ENCODE peak calls at places on chromosomes 5 and 9, in six cellular contexts. J is heart right ventricle, Z is RWPE1, R is neural crest cell, O is stomach, M is fibroblast of lung. S is an unnamed sample.

GRCh38 chr5:179268399-179268952 is 76.8 kb downstream of the ADAMTS2 start:
- DNase-seq in J (no peak), R (no peak), Z (no peak), M (no peak), O (peak; percentile 23), S (no peak)

GRCh38 chr5:27377626-27378025 is 339.2 kb upstream of the CDH9 start:
- DNase-seq in J (no peak), O (no peak), Z (no peak), R (no peak), M (no peak), S (no peak)

GRCh38 chr9:19998823-19999455 is 210.1 kb upstream of the SLC24A2 start:
- DNase-seq in M (no peak), Z (peak; percentile 21), R (no peak), O (no peak), J (no peak), S (no peak)

GRCh38 chr5:8905021-8905420 is 640.9 kb downstream of the SEMA5A start:
- DNase-seq in J (peak; percentile 9), R (no peak), O (no peak), Z (peak; percentile 52), M (peak; percentile 88), S (peak; percentile 53)

GRCh38 chr9:114580609-114581193 is 6.9 kb upstream of the ATP6V1G1 start:
- DNase-seq in M (no peak), O (no peak), R (no peak), Z (no peak), J (no peak), S (no peak)

GRCh38 chr5:83294246-83294645 is 177.3 kb upstream of the VCAN start:
- DNase-seq in Z (no peak), J (no peak), R (no peak), M (no peak), O (no peak), S (no peak)

GRCh38 chr9:20321683-20322082 is 300.6 kb downstream of the MLLT3 start:
- DNase-seq in Z (no peak), J (no peak), O (no peak), M (no peak), R (no peak), S (no peak)

GRCh38 chr5:133251296-133252132 is 199.7 kb downstream of the HSPA4 start:
- DNase-seq in Z (no peak), M (no peak), R (no peak), O (peak; percentile 81), J (no peak), S (no peak)

GRCh38 chr5:89703799-89704198 is 705.8 kb downstream of the CETN3 start:
- DNase-seq in J (no peak), Z (no peak), O (no peak), M (no peak), R (no peak), S (no peak)

GRCh38 chr5:177003649-177004048 is 2.9 kb downstream of the UIMC1 start:
- DNase-seq in J (no peak), Z (no peak), R (no peak), O (no peak), M (no peak), S (no peak)

GRCh38 chr5:79621056-79621455 is 8.8 kb downstream of the TENT2 start:
- DNase-seq in R (no peak), Z (peak; percentile 68), O (no peak), J (no peak), M (peak; percentile 47), S (no peak)

GRCh38 chr9:22073349-22073748 is 64.2 kb upstream of the CDKN2B start:
- DNase-seq in R (no peak), O (no peak), J (no peak), M (no peak), Z (no peak), S (no peak)

GRCh38 chr5:114243281-114243982 is 118.4 kb upstream of the KCNN2 start:
- DNase-seq in R (no peak), J (no peak), Z (no peak), M (peak; percentile 84), O (no peak), S (no peak)

GRCh38 chr9:105309531-105309931 is 65.1 kb downstream of the SLC44A1 start:
- DNase-seq in O (no peak), R (no peak), M (no peak), J (no peak), Z (no peak), S (no peak)

GRCh38 chr5:135045488-135045887 is 11.5 kb upstream of the PITX1 start:
- DNase-seq in O (no peak), R (no peak), Z (no peak), J (no peak), M (no peak), S (no peak)

GRCh38 chr9:98908897-98909634 is 34.6 kb upstream of the COL15A1 start:
- DNase-seq in R (no peak), J (no peak), M (peak; percentile 93), O (no peak), Z (no peak), S (no peak)

GRCh38 chr5:1540166-1540565 is 16.4 kb upstream of the LPCAT1 start:
- DNase-seq in M (no peak), J (no peak), O (no peak), Z (no peak), R (no peak), S (no peak)

GRCh38 chr9:27408523-27408922 is 111.6 kb upstream of the EQTN start:
- DNase-seq in R (no peak), J (no peak), Z (no peak), O (no peak), M (no peak), S (no peak)

GRCh38 chr9:114779352-114779845 is 26.4 kb downstream of the TNFSF15 start:
- DNase-seq in J (peak; percentile 27), R (no peak), O (peak; percentile 97), Z (peak; percentile 81), M (no peak), S (no peak)

GRCh38 chr5:78566747-78567449 is 81.7 kb downstream of the LHFPL2 start:
- DNase-seq in Z (peak; percentile 32), O (no peak), M (peak; percentile 28), J (no peak), R (no peak), S (no peak)

GRCh38 chr5:149038336-149039075 is 24.4 kb downstream of the SH3TC2 start:
- DNase-seq in R (no peak), M (no peak), J (no peak), Z (no peak), O (no peak), S (no peak)

GRCh38 chr5:167166696-167167095 is 1124.7 kb upstream of the WWC1 start:
- DNase-seq in M (no peak), J (no peak), Z (no peak), O (no peak), R (no peak), S (no peak)

GRCh38 chr5:154534457-154535050 is 56.5 kb upstream of the HAND1 start:
- DNase-seq in Z (no peak), O (no peak), R (no peak), M (no peak), J (no peak), S (no peak)
- TF ChIP-seq CTCF in Z (no peak), O (no peak), R (no peak), M (no peak), J (no peak), S (no peak)

DNA sequence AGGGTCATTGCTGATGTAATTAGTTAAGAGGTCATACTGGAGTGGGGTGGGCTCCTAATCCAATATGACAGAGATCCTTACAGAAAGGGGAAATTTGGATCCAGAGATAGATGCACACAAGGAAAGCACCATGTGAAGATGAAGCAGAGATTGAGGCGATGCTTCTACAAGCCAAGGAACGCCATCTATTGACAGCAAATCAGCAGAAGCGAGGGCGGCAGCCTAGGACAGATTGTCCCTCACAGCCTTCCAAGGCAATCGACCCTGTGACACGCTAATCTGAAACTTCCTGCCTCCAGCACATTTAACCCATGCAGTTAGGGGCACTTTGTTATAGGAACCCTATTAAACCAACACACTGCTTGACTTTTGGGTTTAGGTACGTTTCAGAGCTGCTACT is 285.1 kb upstream of the DAP start:
- DNase-seq in M (peak; percentile 18), J (no peak), R (no peak), O (no peak), Z (no peak), S (no peak)
- TF ChIP-seq CTCF in M (peak; percentile 31), J (no peak), R (no peak), O (no peak), Z (no peak), S (no peak)

DNA sequence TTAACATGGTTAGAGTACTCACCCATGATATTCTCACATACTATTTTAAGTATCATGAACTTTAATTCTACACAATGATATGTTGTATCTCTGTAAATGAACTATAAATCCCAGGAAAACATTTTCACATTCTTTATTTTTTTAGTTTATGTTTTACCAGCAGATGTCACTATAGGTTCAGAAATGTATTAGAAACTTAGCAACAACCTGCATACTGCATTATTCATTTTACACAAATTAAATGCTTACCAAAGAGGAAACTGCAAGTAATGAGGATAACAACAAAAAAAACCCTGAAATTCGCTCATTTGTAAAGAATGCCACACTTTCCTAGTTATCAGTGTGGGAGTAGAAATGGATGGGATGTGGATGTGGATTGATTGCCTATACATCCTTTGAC is 217.5 kb upstream of the OTULINL start:
- DNase-seq in Z (no peak), R (no peak), O (no peak), M (peak; percentile 33), J (no peak), S (no peak)
- TF ChIP-seq CTCF in Z (no peak), R (no peak), O (no peak), M (no peak), J (peak; percentile 20), S (no peak)

DNA sequence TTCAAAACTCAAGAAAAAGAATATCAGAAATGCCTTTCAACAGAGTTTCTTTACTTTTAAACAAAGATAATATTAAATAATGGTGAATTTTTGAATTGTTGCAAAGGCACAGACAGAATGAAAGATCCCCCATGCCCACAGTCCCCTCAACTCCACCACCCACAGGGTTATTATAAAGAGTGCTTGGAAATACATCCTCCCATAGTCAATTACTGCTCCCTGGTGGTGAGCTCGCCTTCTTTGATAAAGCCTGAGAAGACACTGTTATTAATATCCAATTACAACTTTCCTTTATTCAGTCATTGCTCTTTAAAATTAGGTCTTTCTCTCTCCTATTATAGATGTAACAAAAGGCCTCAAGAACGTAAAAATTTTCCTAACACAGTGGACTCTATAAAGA is 490.2 kb upstream of the RORB start:
- DNase-seq in R (no peak), Z (peak; percentile 7), M (no peak), J (no peak), O (no peak), S (no peak)
- TF ChIP-seq CTCF in R (peak; percentile 19), Z (no peak), M (no peak), J (no peak), O (no peak), S (no peak)

GRCh38 chr9:135478858-135479468 is 619 bp upstream of the PPP1R26 start:
- DNase-seq in Z (peak; percentile 49), R (peak; percentile 23), O (peak; percentile 72), J (peak; percentile 27), M (peak; percentile 23), S (no peak)

GRCh38 chr9:135480942-135481315 is 1.3 kb downstream of the PPP1R26 start:
- DNase-seq in O (no peak), R (no peak), J (no peak), Z (no peak), M (no peak), S (no peak)

GRCh38 chr9:135479469-135480052 is at the start of gene PPP1R26:
- DNase-seq in R (peak; percentile 30), M (no peak), J (peak; percentile 34), O (peak; percentile 48), Z (peak; percentile 34), S (no peak)

GRCh38 chr9:135482015-135482754 is 2.6 kb downstream of the PPP1R26 start:
- DNase-seq in J (no peak), R (no peak), O (no peak), Z (no peak), M (no peak), S (no peak)

GRCh38 chr9:135480071-135480941 is 724 bp downstream of the PPP1R26 start:
- DNase-seq in O (peak; percentile 43), M (peak; percentile 21), R (peak; percentile 15), J (no peak), Z (peak; percentile 52), S (no peak)
- TF ChIP-seq CTCF in O (no peak), M (no peak), R (no peak), J (no peak), Z (no peak), S (no peak)